ENCODE peak calls at places on chromosome 6, in four cellular contexts. M is left ventricle myocardium inferior, P is HL-60, X is lower leg skin. I is an unnamed sample.

GRCh38 chr6:145022199-145022782 is 713.0 kb downstream of the EPM2A start:
- DNase-seq in M (no peak), P (no peak), X (no peak), I (no peak)

GRCh38 chr6:2196079-2196679 is 49.2 kb downstream of the GMDS start:
- DNase-seq in M (no peak), P (no peak), X (no peak), I (peak; percentile 30)

GRCh38 chr6:44116643-44117382 is 10.4 kb downstream of the MRPL14 start:
- DNase-seq in M (no peak), P (no peak), X (no peak), I (no peak)

GRCh38 chr6:70669133-70669532 is 1.4 kb downstream of the SMAP1 start:
- DNase-seq in M (no peak), P (no peak), X (no peak), I (no peak)

GRCh38 chr6:157376706-157377230 is 4.2 kb upstream of the ZDHHC14 start:
- DNase-seq in M (no peak), P (no peak), X (no peak), I (no peak)

GRCh38 chr6:148463671-148464070 is 121.0 kb downstream of the SASH1 start:
- DNase-seq in M (no peak), P (no peak), X (no peak), I (no peak)

GRCh38 chr6:27419363-27419762 is 30.8 kb downstream of the ZNF391 start:
- DNase-seq in M (no peak), P (no peak), X (no peak), I (no peak)

GRCh38 chr6:157985378-157986155 is 3.9 kb downstream of the SYNJ2 start:
- DNase-seq in M (no peak), P (no peak), X (no peak), I (no peak)

GRCh38 chr6:163583558-163583957 is 169.0 kb downstream of the QKI start:
- DNase-seq in M (no peak), P (no peak), X (no peak), I (no peak)

GRCh38 chr6:15408758-15409157 is 162.9 kb downstream of the JARID2 start:
- DNase-seq in M (no peak), P (no peak), X (no peak), I (no peak)

GRCh38 chr6:143539106-143539505 is 27.6 kb upstream of the FUCA2 start:
- DNase-seq in M (no peak), P (no peak), X (no peak), I (no peak)

GRCh38 chr6:138250513-138251247 is 32.4 kb upstream of the PBOV1 start:
- DNase-seq in M (peak; percentile 17), P (no peak), X (no peak), I (peak; percentile 15)

GRCh38 chr6:91462236-91462635 is 875.4 kb upstream of the MAP3K7 start:
- DNase-seq in M (no peak), P (no peak), X (no peak), I (no peak)

GRCh38 chr6:3516094-3516493 is 59.2 kb upstream of the SLC22A23 start:
- DNase-seq in M (no peak), P (no peak), X (no peak), I (no peak)

GRCh38 chr6:104750449-104750848 is 109.3 kb downstream of the HACE1 start:
- DNase-seq in M (no peak), P (no peak), X (no peak), I (no peak)

GRCh38 chr6:7219310-7219709 is 93.7 kb downstream of the SSR1 start:
- DNase-seq in M (no peak), P (no peak), X (peak; percentile 79), I (no peak)

GRCh38 chr6:56984374-56984773 is 29.5 kb downstream of the BEND6 start:
- DNase-seq in M (no peak), P (peak; percentile 34), X (no peak), I (no peak)

GRCh38 chr6:17429381-17430061 is 36.1 kb downstream of the CAP2 start:
- DNase-seq in M (no peak), P (no peak), X (no peak), I (no peak)

GRCh38 chr6:3744211-3744900 is 7.2 kb downstream of the PXDC1 start:
- DNase-seq in M (no peak), P (no peak), X (peak; percentile 81), I (no peak)

GRCh38 chr6:74128536-74128935 is 432.5 kb downstream of the CD109 start:
- DNase-seq in M (no peak), P (no peak), X (no peak), I (no peak)

GRCh38 chr6:72080260-72080941 is 194.1 kb downstream of the RIMS1 start:
- DNase-seq in M (no peak), P (no peak), X (no peak), I (no peak)

GRCh38 chr6:148620579-148621298 is 126.1 kb upstream of the UST start:
- DNase-seq in M (no peak), P (no peak), X (no peak), I (no peak)

GRCh38 chr6:113909224-113909856 is 52.2 kb downstream of the MARCKS start:
- DNase-seq in M (no peak), P (peak; percentile 1), X (no peak), I (peak; percentile 32)

GRCh38 chr6:20124545-20124944 is 87.7 kb downstream of the MBOAT1 start:
- DNase-seq in M (no peak), P (no peak), X (no peak), I (no peak)

GRCh38 chr6:26473758-26474438 is 16.1 kb downstream of the BTN2A1 start:
- DNase-seq in M (peak; percentile 73), P (peak; percentile 85), X (peak; percentile 96), I (peak; percentile 79)

GRCh38 chr6:16737389-16737788 is 23.9 kb downstream of the ATXN1 start:
- DNase-seq in M (no peak), P (no peak), X (no peak), I (no peak)

GRCh38 chr6:136647363-136647763 is 97.1 kb upstream of the MAP7 start:
- DNase-seq in M (no peak), P (no peak), X (no peak), I (no peak)

GRCh38 chr6:127146935-127147334 is 28.5 kb downstream of the RSPO3 start:
- DNase-seq in M (no peak), P (no peak), X (no peak), I (no peak)

GRCh38 chr6:36357872-36358234 is 21.2 kb upstream of the BNIP5 start:
- DNase-seq in M (no peak), P (no peak), X (no peak), I (no peak)

GRCh38 chr6:29887330-29887818 is 55.0 kb upstream of the HLA-A start:
- DNase-seq in M (peak; percentile 36), P (no peak), X (peak; percentile 90), I (peak; percentile 33)

GRCh38 chr6:108616973-108617372 is 56.3 kb downstream of the FOXO3 start:
- DNase-seq in M (no peak), P (no peak), X (no peak), I (no peak)

GRCh38 chr6:65538644-65539043 is 168.4 kb downstream of the EYS start:
- DNase-seq in M (no peak), P (no peak), X (no peak), I (no peak)

GRCh38 chr6:169335301-169335700 is 81.7 kb upstream of the THBS2 start:
- DNase-seq in M (no peak), P (no peak), X (no peak), I (no peak)

GRCh38 chr6:147508871-147509608 is 550 bp downstream of the SAMD5 start:
- DNase-seq in M (peak; percentile 14), P (no peak), X (no peak), I (no peak)

GRCh38 chr6:98657764-98658163 is 176.6 kb upstream of the POU3F2 start:
- DNase-seq in M (no peak), P (peak; percentile 11), X (no peak), I (peak; percentile 56)

GRCh38 chr6:53294095-53294494 is 54.7 kb downstream of the ELOVL5 start:
- DNase-seq in M (no peak), P (no peak), X (no peak), I (peak; percentile 3)
- TF ChIP-seq CTCF in M (peak; percentile 60), P (peak; percentile 6), X (no peak), I (peak; percentile 38)

DNA sequence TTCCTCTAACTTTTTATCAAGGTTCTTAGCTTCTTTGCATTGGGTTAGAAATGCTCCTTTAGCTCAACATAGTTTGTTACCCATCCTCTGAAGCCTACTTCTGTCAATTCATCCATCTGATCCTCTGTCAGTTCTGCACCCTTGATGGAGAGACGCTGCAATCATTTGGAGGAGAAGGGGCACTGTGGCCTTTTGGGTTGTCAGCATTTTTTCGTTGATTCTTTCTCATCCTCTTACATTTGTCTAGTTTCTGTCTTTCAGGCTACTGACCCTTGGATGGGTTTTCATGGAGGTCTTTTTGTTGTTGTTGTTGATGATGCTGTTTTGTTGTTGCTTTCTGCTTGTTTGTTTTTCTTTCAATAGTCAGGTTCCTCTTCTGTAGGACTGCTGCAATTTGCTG is 26.3 kb upstream of the HMGN3 start:
- DNase-seq in M (no peak), P (no peak), X (no peak), I (no peak)
- TF ChIP-seq CTCF in M (no peak), P (no peak), X (no peak), I (no peak)

GRCh38 chr6:51515052-51515402 is 572.4 kb downstream of the PKHD1 start:
- DNase-seq in M (no peak), P (no peak), X (no peak), I (no peak)
- TF ChIP-seq CTCF in M (no peak), P (no peak), X (no peak), I (no peak)

GRCh38 chr6:39387785-39388184 is 65.3 kb upstream of the KCNK16 start:
- DNase-seq in M (no peak), P (no peak), X (no peak), I (no peak)

GRCh38 chr6:39388526-39389371 is 66.2 kb upstream of the KCNK16 start:
- DNase-seq in M (no peak), P (no peak), X (no peak), I (no peak)

GRCh38 chr6:39393075-39393474 is 70.6 kb upstream of the KCNK16 start:
- DNase-seq in M (no peak), P (no peak), X (no peak), I (no peak)

GRCh38 chr6:39391182-39391581 is 68.7 kb upstream of the KCNK16 start:
- DNase-seq in M (no peak), P (no peak), X (no peak), I (no peak)

DNA sequence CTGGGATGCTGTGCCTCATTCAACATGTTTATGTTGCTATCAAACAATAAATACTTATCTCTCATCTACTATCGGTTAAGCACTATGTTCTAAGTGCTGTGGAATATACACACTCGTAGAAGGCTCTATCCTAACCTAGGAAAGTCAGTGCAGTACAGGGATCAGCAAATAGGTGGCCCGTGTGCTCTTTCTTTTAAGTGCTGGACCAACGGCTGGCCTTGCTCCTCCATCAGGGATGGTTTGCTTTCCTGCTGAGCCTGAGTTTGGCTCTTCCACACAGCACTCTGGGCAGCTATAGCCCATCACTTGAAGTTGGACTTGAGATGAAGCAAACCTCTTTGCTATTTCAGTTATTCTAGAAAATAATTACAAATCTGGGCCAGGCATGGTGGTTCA is 66.9 kb upstream of the KCNK16 start:
- DNase-seq in M (no peak), P (no peak), X (no peak), I (no peak)
- TF ChIP-seq CTCF in M (peak; percentile 47), P (no peak), X (no peak), I (peak; percentile 14)

DNA sequence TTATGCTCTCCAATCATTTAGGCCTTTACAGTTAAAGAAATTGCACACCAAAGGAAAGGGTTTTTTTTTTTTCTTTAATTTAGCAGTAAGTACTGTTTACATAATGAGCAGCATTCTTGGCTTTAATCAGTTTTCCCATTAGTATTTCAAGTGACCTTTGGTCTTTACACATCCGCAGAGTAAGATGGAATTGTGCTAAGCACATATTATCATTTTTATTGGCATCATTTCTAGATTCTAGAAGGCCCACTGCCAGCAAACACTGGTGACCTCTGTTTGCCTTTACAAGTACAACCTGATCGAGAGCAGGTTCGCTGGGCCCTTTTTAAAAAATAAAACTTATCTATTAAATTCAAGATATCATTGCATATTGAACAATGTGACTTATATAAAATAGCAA is 104.3 kb downstream of the ADGRG6 start:
- DNase-seq in M (no peak), P (no peak), X (no peak), I (no peak)
- TF ChIP-seq CTCF in M (no peak), P (no peak), X (no peak), I (no peak)

I was measured in Calu3.